ENCODE peak calls at places on chromosomes 13 and 19, in nine cellular contexts. J is HL-60, D is AG04450, I is A549, Z is AG10803, N is fibroblast of lung, Q is foreskin fibroblast, R is lung, M is fibroblast of pulmonary artery. G is an unnamed sample.

GRCh38 chr13:64810701-64811258 is 2419.4 kb downstream of the PCDH9 start:
- DNase-seq in J (no peak), D (no peak), I (peak; percentile 5), Z (no peak), N (peak; percentile 30), Q (peak; percentile 42), R (no peak), M (peak; percentile 64), G (no peak)

GRCh38 chr19:17455711-17456123 is 5.0 kb downstream of the NXNL1 start:
- DNase-seq in J (no peak), D (no peak), I (no peak), Z (no peak), N (no peak), Q (no peak), R (no peak), M (no peak), G (no peak)

GRCh38 chr19:310781-311496 is 19.7 kb upstream of the PLPP2 start:
- DNase-seq in J (no peak), D (no peak), I (no peak), Z (no peak), N (no peak), Q (no peak), R (no peak), M (no peak), G (no peak)

GRCh38 chr13:45826741-45827140 is 24.8 kb downstream of the SIAH3 start:
- DNase-seq in J (peak; percentile 83), D (no peak), I (no peak), Z (no peak), N (no peak), Q (no peak), R (no peak), M (no peak), G (no peak)

GRCh38 chr19:7595466-7596133 is at the start of gene CAMSAP3:
- DNase-seq in J (peak; percentile 9), D (no peak), I (no peak), Z (peak; percentile 51), N (peak; percentile 1), Q (peak; percentile 23), R (peak; percentile 43), M (no peak), G (peak; percentile 11)

GRCh38 chr13:70703755-70704154 is 595.5 kb upstream of the KLHL1 start:
- DNase-seq in J (no peak), D (no peak), I (no peak), Z (no peak), N (peak; percentile 18), Q (no peak), R (no peak), M (peak; percentile 10), G (no peak)

GRCh38 chr13:44231786-44232516 is 141.7 kb upstream of the SERP2 start:
- DNase-seq in J (no peak), D (peak; percentile 74), I (peak; percentile 96), Z (peak; percentile 95), N (peak; percentile 95), Q (peak; percentile 86), R (peak; percentile 89), M (peak; percentile 98), G (no peak)

GRCh38 chr19:7968796-7969559 is 25.5 kb upstream of the TIMM44 start:
- DNase-seq in J (no peak), D (no peak), I (no peak), Z (peak; percentile 9), N (no peak), Q (no peak), R (no peak), M (no peak), G (no peak)

DNA sequence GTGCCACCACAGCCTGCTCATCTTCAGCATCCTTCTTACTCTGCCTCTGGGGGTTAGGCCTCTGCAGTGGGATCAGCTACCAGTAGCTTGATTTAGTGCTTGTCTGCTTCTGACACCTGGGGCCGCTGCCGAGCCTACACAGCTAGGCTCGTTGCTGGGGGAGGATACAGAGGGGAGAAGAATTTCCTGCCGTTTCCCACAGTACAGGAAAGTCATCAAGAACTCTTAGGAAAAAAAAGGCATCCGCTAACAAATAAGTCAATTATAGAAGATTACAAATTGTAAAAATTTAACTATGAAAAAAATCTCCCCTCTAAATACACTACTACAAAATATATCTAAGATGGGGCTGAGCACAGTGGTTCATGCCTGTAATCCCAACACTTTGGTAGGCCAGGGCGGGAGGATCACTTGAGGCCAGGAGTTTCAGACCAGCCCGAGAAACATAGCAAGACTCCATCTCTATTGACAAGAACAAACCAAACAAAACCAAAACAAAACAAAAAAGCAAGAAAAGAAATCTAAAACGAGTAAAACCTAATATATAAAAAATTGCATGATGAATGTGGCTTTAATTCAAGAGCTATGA is 26.7 kb downstream of the LATS2 start:
- DNase-seq in J (no peak), D (no peak), I (no peak), Z (no peak), N (peak; percentile 79), Q (no peak), R (no peak), M (peak; percentile 71), G (no peak)
- TF ChIP-seq CTCF in J (no peak), D (no peak), I (no peak), Z (no peak), N (no peak), Q (no peak), R (no peak), M (peak; percentile 46), G (no peak)

GRCh38 chr13:23705578-23705977 is 135.4 kb downstream of the TNFRSF19 start:
- DNase-seq in J (no peak), D (no peak), I (no peak), Z (peak; percentile 43), N (peak; percentile 39), Q (peak; percentile 59), R (no peak), M (peak; percentile 73), G (no peak)

GRCh38 chr13:23711355-23711754 is 141.1 kb downstream of the TNFRSF19 start:
- DNase-seq in J (no peak), D (no peak), I (no peak), Z (no peak), N (no peak), Q (no peak), R (no peak), M (no peak), G (no peak)

GRCh38 chr13:23710366-23710765 is 140.2 kb downstream of the TNFRSF19 start:
- DNase-seq in J (no peak), D (no peak), I (no peak), Z (no peak), N (no peak), Q (no peak), R (no peak), M (no peak), G (no peak)

GRCh38 chr13:23707674-23708073 is 137.5 kb downstream of the TNFRSF19 start:
- DNase-seq in J (no peak), D (no peak), I (peak; percentile 24), Z (peak; percentile 53), N (no peak), Q (no peak), R (no peak), M (peak; percentile 64), G (no peak)

DNA sequence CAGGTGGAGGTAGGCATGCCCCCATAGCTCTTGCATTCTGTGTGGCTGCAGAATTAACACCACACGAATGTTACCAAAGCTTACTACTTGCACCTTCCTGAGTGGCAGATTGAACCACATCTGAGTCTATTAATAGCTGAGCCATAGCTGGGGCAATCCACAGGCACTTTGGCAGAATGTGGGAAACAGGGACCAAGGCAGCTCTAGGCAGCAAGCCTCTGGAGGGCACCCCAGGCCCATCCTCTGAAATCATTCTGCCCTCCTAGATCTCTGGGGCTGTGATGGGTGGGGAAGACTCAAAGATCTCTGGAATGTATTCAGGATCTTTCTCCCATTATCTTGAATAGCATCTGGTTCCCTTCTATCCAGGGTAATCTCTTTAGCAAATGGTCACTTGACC is 139.3 kb downstream of the TNFRSF19 start:
- DNase-seq in J (no peak), D (no peak), I (no peak), Z (peak; percentile 25), N (no peak), Q (no peak), R (no peak), M (no peak), G (no peak)
- TF ChIP-seq CTCF in J (no peak), D (no peak), I (no peak), Z (peak; percentile 22), N (peak; percentile 39), Q (no peak), R (no peak), M (no peak), G (peak; percentile 12)

GRCh38 chr19:11986754-11987153 is 21.9 kb downstream of the ZNF763 start:
- DNase-seq in J (no peak), D (no peak), I (no peak), Z (no peak), N (no peak), Q (no peak), R (no peak), M (no peak), G (no peak)

GRCh38 chr19:11989112-11989456 is 24.2 kb downstream of the ZNF763 start:
- DNase-seq in J (no peak), D (no peak), I (no peak), Z (no peak), N (no peak), Q (no peak), R (no peak), M (no peak), G (no peak)

GRCh38 chr19:11982526-11982925 is 17.7 kb downstream of the ZNF763 start:
- DNase-seq in J (no peak), D (no peak), I (no peak), Z (no peak), N (no peak), Q (peak; percentile 66), R (no peak), M (no peak), G (no peak)

GRCh38 chr19:11987405-11988231 is 22.8 kb downstream of the ZNF763 start:
- DNase-seq in J (peak; percentile 98), D (peak; percentile 78), I (no peak), Z (peak; percentile 89), N (peak; percentile 93), Q (peak; percentile 91), R (peak; percentile 97), M (peak; percentile 94), G (peak; percentile 83)

GRCh38 chr19:11984986-11985385 is 20.1 kb downstream of the ZNF763 start:
- DNase-seq in J (no peak), D (no peak), I (no peak), Z (no peak), N (no peak), Q (no peak), R (no peak), M (no peak), G (no peak)
- TF ChIP-seq CTCF in J (no peak), D (peak; percentile 19), I (no peak), Z (no peak), N (no peak), Q (no peak), R (no peak), M (no peak), G (no peak)

GRCh38 chr19:47363758-47364529 is 14.8 kb downstream of the DHX34 start:
- DNase-seq in J (no peak), D (no peak), I (peak; percentile 60), Z (peak; percentile 6), N (peak; percentile 9), Q (peak; percentile 55), R (no peak), M (peak; percentile 72), G (no peak)

GRCh38 chr19:47353307-47353712 is 4.2 kb downstream of the DHX34 start:
- DNase-seq in J (no peak), D (no peak), I (no peak), Z (no peak), N (no peak), Q (no peak), R (no peak), M (no peak), G (no peak)

GRCh38 chr19:47362321-47362720 is 13.2 kb downstream of the DHX34 start:
- DNase-seq in J (no peak), D (no peak), I (no peak), Z (no peak), N (no peak), Q (no peak), R (no peak), M (no peak), G (no peak)

GRCh38 chr19:47356900-47357299 is 7.8 kb downstream of the DHX34 start:
- DNase-seq in J (no peak), D (no peak), I (no peak), Z (no peak), N (no peak), Q (no peak), R (no peak), M (no peak), G (no peak)

DNA sequence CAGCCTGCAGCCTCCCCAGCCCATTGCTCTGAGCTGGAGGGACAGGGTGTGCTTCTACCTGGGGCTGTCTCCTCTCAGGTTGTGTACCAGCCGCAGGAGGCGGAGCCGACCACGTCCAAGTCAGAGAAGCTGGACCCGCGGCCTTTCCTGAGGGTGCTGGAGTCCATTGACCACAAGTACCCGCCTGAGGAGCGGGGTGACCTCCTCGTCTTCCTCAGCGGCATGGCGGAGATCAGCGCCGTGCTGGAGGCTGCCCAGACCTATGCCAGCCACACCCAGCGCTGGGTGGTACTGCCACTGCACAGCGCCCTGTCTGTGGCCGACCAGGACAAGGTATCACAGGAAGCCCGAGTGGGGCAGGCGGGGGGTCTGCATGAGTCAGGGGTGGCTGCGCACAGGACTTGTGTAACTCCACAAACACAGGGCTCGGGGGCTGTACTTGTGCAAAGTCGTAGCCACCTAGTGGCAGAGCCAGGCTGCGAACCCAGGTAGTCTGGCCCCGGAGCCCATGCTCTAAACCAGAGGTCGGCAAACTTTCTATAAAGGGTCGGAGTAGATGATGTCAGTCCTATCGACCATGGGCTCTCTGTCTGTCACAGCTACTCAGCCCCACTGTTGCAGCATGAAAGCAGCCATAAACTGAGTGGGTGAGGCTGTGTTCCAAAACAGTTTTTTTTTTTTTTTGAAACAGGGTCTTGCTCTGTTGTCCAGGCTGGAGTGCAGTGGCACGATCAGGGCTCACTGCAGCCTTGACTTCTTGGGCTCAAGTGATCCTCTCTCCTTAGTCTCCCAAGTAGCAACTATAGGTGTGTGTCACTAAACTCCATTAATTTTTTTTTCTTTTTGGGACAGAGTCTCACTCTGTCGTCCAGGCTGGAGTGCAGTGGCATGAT is 8.9 kb downstream of the DHX34 start:
- DNase-seq in J (no peak), D (no peak), I (peak; percentile 72), Z (no peak), N (no peak), Q (no peak), R (no peak), M (no peak), G (no peak)
- TF ChIP-seq CTCF in J (no peak), D (peak; percentile 17), I (peak; percentile 51), Z (peak; percentile 11), N (no peak), Q (no peak), R (no peak), M (peak; percentile 10), G (no peak)